ENCODE peak calls at places on chromosomes 4 and X, in eight cellular contexts. O, S, R, N, M, G, E and Y are unnamed samples.

GRCh38 chrX:56343664-56344063 is 111.5 kb downstream of the KLF8 start:
- DNase-seq in O (no peak), S (no peak), R (no peak), N (no peak), M (no peak), G (no peak), E (no peak), Y (no peak)

GRCh38 chr4:6840062-6840976 is 57.8 kb downstream of the KIAA0232 start:
- DNase-seq in O (no peak), S (no peak), R (no peak), N (no peak), M (peak; percentile 80), G (no peak), E (no peak), Y (no peak)

GRCh38 chrX:1807301-1807731 is 192.5 kb downstream of the ASMT start:
- DNase-seq in O (no peak), S (no peak), R (no peak), N (no peak), M (no peak), G (no peak), E (no peak), Y (no peak)

GRCh38 chr4:97530676-97531075 is 612.6 kb downstream of the STPG2 start:
- DNase-seq in O (no peak), S (no peak), R (no peak), N (no peak), M (no peak), G (no peak), E (no peak), Y (no peak)

GRCh38 chr4:71221510-71222466 is 117.0 kb upstream of the SLC4A4 start:
- DNase-seq in O (no peak), S (no peak), R (no peak), N (no peak), M (no peak), G (no peak), E (no peak), Y (no peak)

GRCh38 chrX:10017866-10018265 is 50.7 kb downstream of the CLDN34 start:
- DNase-seq in O (no peak), S (peak; percentile 28), R (peak; percentile 65), N (no peak), M (peak; percentile 56), G (no peak), E (no peak), Y (no peak)

GRCh38 chr4:38368612-38369011 is 295.4 kb upstream of the KLF3 start:
- DNase-seq in O (no peak), S (no peak), R (no peak), N (no peak), M (peak; percentile 43), G (no peak), E (no peak), Y (no peak)

GRCh38 chr4:185803015-185803414 is 9.0 kb downstream of the SORBS2 start:
- DNase-seq in O (no peak), S (no peak), R (no peak), N (no peak), M (no peak), G (no peak), E (no peak), Y (no peak)

GRCh38 chrX:154444001-154444754 is at the start of gene FAM50A:
- DNase-seq in O (peak; percentile 82), S (peak; percentile 79), R (no peak), N (peak; percentile 84), M (peak; percentile 47), G (peak; percentile 68), E (peak; percentile 90), Y (peak; percentile 78)

GRCh38 chrX:150324035-150324728 is 38.9 kb upstream of the MAMLD1 start:
- DNase-seq in O (no peak), S (peak; percentile 30), R (peak; percentile 22), N (no peak), M (peak; percentile 73), G (no peak), E (no peak), Y (no peak)

GRCh38 chrX:40502688-40503087 is 78.1 kb upstream of the ATP6AP2 start:
- DNase-seq in O (no peak), S (no peak), R (no peak), N (no peak), M (no peak), G (no peak), E (no peak), Y (no peak)

GRCh38 chr4:82865592-82865991 is 25.4 kb downstream of the SEC31A start:
- DNase-seq in O (no peak), S (no peak), R (no peak), N (no peak), M (peak; percentile 93), G (no peak), E (no peak), Y (no peak)

GRCh38 chrX:107207089-107207488 is 678 bp downstream of the DNAAF6 start:
- DNase-seq in O (no peak), S (no peak), R (no peak), N (no peak), M (no peak), G (no peak), E (no peak), Y (no peak)

GRCh38 chrX:46882266-46882665 is 30.0 kb upstream of the JADE3 start:
- DNase-seq in O (no peak), S (no peak), R (no peak), N (no peak), M (no peak), G (no peak), E (no peak), Y (no peak)

GRCh38 chr4:112145820-112146813 is 863 bp downstream of the FAM241A start:
- DNase-seq in O (peak; percentile 51), S (peak; percentile 27), R (no peak), N (peak; percentile 57), M (peak; percentile 47), G (peak; percentile 47), E (peak; percentile 78), Y (no peak)

GRCh38 chrX:152656087-152656486 is 18.4 kb downstream of the GABRQ start:
- DNase-seq in O (no peak), S (no peak), R (no peak), N (no peak), M (no peak), G (no peak), E (no peak), Y (no peak)

GRCh38 chr4:139896242-139896752 is 230.7 kb downstream of the MGST2 start:
- DNase-seq in O (no peak), S (no peak), R (no peak), N (no peak), M (no peak), G (no peak), E (no peak), Y (no peak)

GRCh38 chrX:101785142-101785541 is 125.5 kb upstream of the ARMCX2 start:
- DNase-seq in O (no peak), S (no peak), R (no peak), N (no peak), M (no peak), G (no peak), E (no peak), Y (no peak)

DNA sequence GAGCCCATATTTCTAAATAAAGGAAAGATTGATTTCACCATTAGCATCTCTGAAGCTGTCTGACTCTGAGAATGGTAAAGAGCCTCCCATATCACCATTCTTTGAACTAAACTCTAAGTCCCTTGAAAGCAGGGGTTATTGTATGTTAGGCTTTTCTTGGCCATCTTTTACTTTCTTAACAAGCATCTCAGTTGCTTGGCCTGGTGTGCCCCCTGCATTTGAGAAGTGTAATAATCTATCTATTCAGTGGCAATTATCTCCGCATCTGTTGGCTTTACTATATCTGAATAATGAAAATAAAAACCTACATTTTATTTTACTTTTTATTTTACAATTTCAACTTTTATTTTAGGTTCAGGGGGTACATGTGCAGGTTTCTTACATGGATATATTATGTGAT is 128.3 kb upstream of the ARMCX2 start:
- DNase-seq in O (no peak), S (no peak), R (no peak), N (no peak), M (no peak), G (no peak), E (no peak), Y (no peak)
- TF ChIP-seq CTCF in O (no peak), S (no peak), R (no peak), N (no peak), M (no peak), G (no peak), E (no peak), Y (no peak)

DNA sequence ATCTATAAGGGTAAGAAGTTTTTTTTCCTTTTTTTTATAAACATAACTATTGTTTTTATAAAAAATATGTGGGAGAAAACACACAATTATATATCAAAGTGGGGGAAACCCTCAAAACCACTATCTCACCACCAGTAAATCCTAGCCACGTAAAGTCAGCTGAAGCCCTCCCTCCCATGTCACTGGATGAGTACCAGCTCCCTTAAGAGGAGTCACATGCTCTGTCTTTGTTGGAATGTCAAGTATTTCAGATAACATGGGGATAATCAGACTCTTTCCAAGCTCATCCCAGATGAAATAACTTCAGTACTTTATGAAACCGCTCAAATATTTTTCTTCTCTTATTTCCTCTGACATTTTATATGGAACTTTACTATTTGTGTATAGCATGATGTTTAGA is 2.4 kb downstream of the MYOZ2 start:
- DNase-seq in O (no peak), S (no peak), R (no peak), N (no peak), M (no peak), G (no peak), E (no peak), Y (no peak)
- H3K4me1 ChIP-seq in O (peaks cover 15% of the 10 kb centered on the region), S (peaks cover 32% of the 10 kb centered on the region), R (no peaks in the 10 kb centered on the region), N (peaks cover 7% of the 10 kb centered on the region), M (peaks cover 5% of the 10 kb centered on the region), G (peaks cover 7% of the 10 kb centered on the region), E (peaks cover 13% of the 10 kb centered on the region), Y (no peaks in the 10 kb centered on the region)

DNA sequence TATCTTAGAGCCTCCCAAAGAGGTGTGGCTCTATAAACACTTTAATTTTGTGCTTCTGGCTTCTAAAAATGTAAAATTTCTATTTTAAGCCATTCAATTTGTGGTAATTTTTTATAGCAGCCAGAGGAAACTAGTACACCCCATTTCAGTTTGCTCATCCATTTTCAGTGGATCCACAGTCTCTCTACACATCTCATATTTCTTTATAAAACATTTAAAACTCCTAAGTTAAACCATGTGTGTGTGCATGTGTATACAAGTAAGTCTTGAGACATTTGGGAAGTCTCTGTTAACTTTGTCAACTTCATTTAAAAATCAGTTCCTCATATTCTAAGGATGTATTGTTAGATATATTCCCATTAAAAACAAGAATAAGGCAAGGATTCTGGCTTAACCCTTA is 273.2 kb downstream of the IL15 start:
- DNase-seq in O (no peak), S (no peak), R (no peak), N (no peak), M (no peak), G (no peak), E (no peak), Y (no peak)
- H3K4me3 ChIP-seq in O (no peak overlapping the region), S (no peak overlapping the region), R (no peak overlapping the region), N (no peak overlapping the region), M (no peak overlapping the region), G (no peak overlapping the region), E (no peak overlapping the region), Y (no peak overlapping the region)

GRCh38 chr4:54575919-54576318 is 81.8 kb upstream of the KIT start:
- DNase-seq in O (no peak), S (no peak), R (no peak), N (no peak), M (no peak), G (no peak), E (no peak), Y (no peak)
- TF ChIP-seq CTCF in O (no peak), S (no peak), R (no peak), N (no peak), M (no peak), G (no peak), E (no peak), Y (no peak)